ENCODE peak calls at places on chromosome 3, in nine cellular contexts. F is T follicular helper cell; A is astrocyte of the spinal cord; W is non-pigmented ciliary epithelial cell; B is RCC 7860; M is D721Med; G is Daoy; K is activated T-helper 1 cell treated with anti-CD3 and anti-CD28 coated beads, Interleukin-12 subunit alpha, Interleukin-12 subunit beta, Interleukin-2, Interleukin-4 antibody, amounts not matched to agents 30 ng/mL and 10 ng/mL and 1 ng/mL, durations not matched to agents 14 hours and 24 hours and 36 hours; X is RKO. N is an unnamed sample.

GRCh38 chr3:29385056-29385455 is 104.2 kb downstream of the RBMS3 start:
- DNase-seq in G (peak; percentile 29), X (no peak), F (no peak), A (peak; percentile 57), M (no peak), B (no peak), K (no peak), W (no peak), N (no peak)

GRCh38 chr3:138180375-138181029 is 5.8 kb upstream of the DBR1 start:
- DNase-seq in W (no peak), B (peak; percentile 45), A (peak; percentile 54), G (peak; percentile 29), F (peak; percentile 12), M (no peak), X (peak; percentile 69), K (no peak), N (no peak)

GRCh38 chr3:102339671-102340070 is 95.1 kb upstream of the ZPLD1 start:
- DNase-seq in X (no peak), M (no peak), K (no peak), F (no peak), G (no peak), W (no peak), A (no peak), B (no peak), N (no peak)

GRCh38 chr3:169945313-169945712 is 21.3 kb upstream of the SEC62 start:
- DNase-seq in G (peak; percentile 11), M (no peak), K (no peak), X (no peak), B (no peak), F (no peak), W (no peak), A (peak; percentile 5), N (no peak)

GRCh38 chr3:50519471-50520089 is 16.1 kb upstream of the CACNA2D2 start:
- DNase-seq in M (no peak), B (peak; percentile 7), A (peak; percentile 25), G (peak; percentile 64), F (peak; percentile 62), W (no peak), X (peak; percentile 50), K (peak; percentile 64), N (peak; percentile 55)

GRCh38 chr3:72272356-72272755 is 487.4 kb upstream of the PROK2 start:
- DNase-seq in G (no peak), W (no peak), A (no peak), K (no peak), M (no peak), F (no peak), B (no peak), X (no peak), N (no peak)

GRCh38 chr3:108914774-108915641 is 38.7 kb downstream of the GUCA1C start:
- DNase-seq in F (peak; percentile 38), W (peak; percentile 17), K (peak; percentile 56), G (peak; percentile 55), A (peak; percentile 58), M (no peak), B (peak; percentile 49), X (peak; percentile 81), N (no peak)

GRCh38 chr3:126208618-126209256 is 28.4 kb upstream of the ALDH1L1 start:
- DNase-seq in K (no peak), G (peak; percentile 97), W (peak; percentile 62), M (no peak), F (no peak), B (peak; percentile 84), A (peak; percentile 85), X (peak; percentile 93), N (peak; percentile 83)

GRCh38 chr3:183576487-183577107 is 21.1 kb upstream of the KLHL6 start:
- DNase-seq in X (no peak), M (peak; percentile 39), G (peak; percentile 22), B (no peak), W (no peak), A (peak; percentile 37), K (no peak), F (no peak), N (no peak)

GRCh38 chr3:49461443-49462171 is 8.5 kb upstream of the DAG1 start:
- DNase-seq in X (no peak), G (peak; percentile 21), W (no peak), M (no peak), F (no peak), K (no peak), B (peak; percentile 43), A (no peak), N (no peak)

GRCh38 chr3:10506696-10507095 is 1.3 kb upstream of the ATP2B2 start:
- DNase-seq in X (no peak), B (no peak), K (no peak), A (no peak), W (no peak), G (no peak), M (no peak), F (no peak), N (no peak)

GRCh38 chr3:128188958-128189357 is 35.7 kb downstream of the EEFSEC start:
- DNase-seq in F (no peak), G (peak; percentile 11), B (no peak), X (no peak), W (no peak), K (no peak), M (no peak), A (no peak), N (no peak)

GRCh38 chr3:27714692-27715453 is 7.2 kb downstream of the EOMES start:
- DNase-seq in W (no peak), G (no peak), F (no peak), B (no peak), A (no peak), K (no peak), X (no peak), M (no peak), N (no peak)

GRCh38 chr3:1962531-1963090 is 136.1 kb upstream of the CNTN4 start:
- DNase-seq in M (no peak), B (no peak), X (no peak), G (no peak), F (no peak), A (no peak), K (no peak), W (no peak), N (no peak)

GRCh38 chr3:43473228-43473627 is 148.6 kb downstream of the ANO10 start:
- DNase-seq in A (no peak), K (no peak), W (no peak), G (no peak), X (no peak), M (no peak), F (no peak), B (no peak), N (no peak)

GRCh38 chr3:4850211-4850927 is 128.9 kb upstream of the BHLHE40 start:
- DNase-seq in M (no peak), A (no peak), W (no peak), G (no peak), B (no peak), F (no peak), K (peak; percentile 65), X (no peak), N (no peak)

GRCh38 chr3:81579744-81580143 is 181.7 kb downstream of the GBE1 start:
- DNase-seq in B (no peak), W (no peak), A (no peak), F (no peak), X (no peak), G (no peak), M (no peak), K (no peak), N (no peak)

GRCh38 chr3:45746974-45747622 is 49.2 kb downstream of the SLC6A20 start:
- DNase-seq in G (no peak), F (no peak), B (no peak), X (no peak), W (no peak), A (no peak), M (no peak), K (no peak), N (no peak)

GRCh38 chr3:81531256-81531655 is 230.2 kb downstream of the GBE1 start:
- DNase-seq in G (no peak), W (no peak), M (no peak), F (no peak), K (no peak), A (no peak), X (no peak), B (no peak), N (no peak)

GRCh38 chr3:58047806-58048205 is 39.6 kb downstream of the FLNB start:
- DNase-seq in F (no peak), K (no peak), B (peak; percentile 93), X (no peak), W (peak; percentile 91), A (peak; percentile 89), G (peak; percentile 66), M (no peak), N (no peak)

GRCh38 chr3:81554805-81555204 is 206.6 kb downstream of the GBE1 start:
- DNase-seq in W (no peak), F (no peak), M (no peak), K (no peak), G (no peak), A (no peak), B (no peak), X (no peak), N (peak; percentile 54)

GRCh38 chr3:72847751-72848702 is at the start of gene SHQ1:
- DNase-seq in X (peak; percentile 93), K (peak; percentile 92), M (peak; percentile 39), B (peak; percentile 79), A (peak; percentile 92), W (peak; percentile 67), F (peak; percentile 93), G (peak; percentile 95), N (peak; percentile 97)

GRCh38 chr3:67648701-67649100 is 5.7 kb downstream of the SUCLG2 start:
- DNase-seq in X (no peak), B (peak; percentile 72), A (peak; percentile 76), K (no peak), F (no peak), G (peak; percentile 32), W (no peak), M (no peak), N (no peak)

GRCh38 chr3:68945231-68945630 is 12.9 kb upstream of the TAFA4 start:
- DNase-seq in K (no peak), F (no peak), M (no peak), G (no peak), X (no peak), A (no peak), B (no peak), W (no peak), N (no peak)